ENCODE peak calls at places on chromosomes 5 and 9, in eight cellular contexts. W, B, X, E, M, A, V and P are unnamed samples.

GRCh38 chr5:13740471-13740870 is 204.0 kb downstream of the DNAH5 start:
- DNase-seq in V (no peak), A (no peak), B (no peak), W (no peak), E (no peak), X (no peak), M (no peak), P (no peak)

GRCh38 chr5:37626266-37626665 is 213.6 kb downstream of the GDNF start:
- DNase-seq in E (no peak), V (no peak), M (no peak), B (no peak), A (no peak), X (no peak), W (no peak), P (no peak)

GRCh38 chr9:28539432-28539831 is 966.2 kb upstream of the C9orf72 start:
- DNase-seq in M (no peak), W (no peak), E (no peak), X (no peak), A (no peak), B (no peak), V (no peak), P (no peak)

GRCh38 chr5:170739446-170739845 is 44.1 kb upstream of the GABRP start:
- DNase-seq in B (no peak), A (no peak), V (no peak), W (no peak), M (no peak), X (peak; percentile 53), E (no peak), P (peak; percentile 17)

GRCh38 chr5:79850941-79851693 is 139.9 kb downstream of the MTX3 start:
- DNase-seq in B (no peak), A (no peak), E (no peak), V (no peak), X (peak; percentile 46), M (no peak), W (no peak), P (peak; percentile 5)

GRCh38 chr5:59685806-59686205 is 207.7 kb downstream of the PDE4D start:
- DNase-seq in W (no peak), X (no peak), B (peak; percentile 32), M (no peak), E (no peak), V (no peak), A (no peak), P (no peak)

GRCh38 chr5:177232761-177233160 is 70.8 kb downstream of the RAB24 start:
- DNase-seq in V (no peak), A (no peak), W (no peak), M (no peak), E (no peak), X (no peak), B (no peak), P (no peak)

GRCh38 chr9:95796029-95796428 is 79.5 kb upstream of the ERCC6L2 start:
- DNase-seq in M (no peak), X (no peak), A (no peak), W (no peak), B (no peak), V (no peak), E (no peak), P (no peak)

GRCh38 chr5:21154526-21154925 is 1166.5 kb upstream of the CDH18 start:
- DNase-seq in B (no peak), A (no peak), V (no peak), M (no peak), E (no peak), W (no peak), X (no peak), P (no peak)

GRCh38 chr5:100902406-100903035 is 561 bp downstream of the ST8SIA4 start:
- DNase-seq in M (no peak), B (no peak), V (peak; percentile 61), E (no peak), X (no peak), A (no peak), W (no peak), P (no peak)

GRCh38 chr9:88577736-88578485 is 42.9 kb downstream of the NXNL2 start:
- DNase-seq in M (no peak), E (no peak), W (no peak), B (no peak), V (no peak), A (no peak), X (no peak), P (no peak)

GRCh38 chr5:989961-990530 is 18.6 kb upstream of the NKD2 start:
- DNase-seq in B (no peak), M (peak; percentile 44), V (peak; percentile 66), W (peak; percentile 80), A (peak; percentile 70), E (no peak), X (peak; percentile 81), P (peak; percentile 56)
- TF ChIP-seq CTCF in B (peak; percentile 64), M (no peak), V (peak; percentile 84), W (no peak), A (no peak), E (peak; percentile 20), X (no peak), P (peak; percentile 43)

GRCh38 chr5:132134384-132134783 is 60.8 kb downstream of the CSF2 start:
- DNase-seq in E (peak; percentile 8), W (no peak), V (peak; percentile 23), A (no peak), B (no peak), X (no peak), M (no peak), P (no peak)
- TF ChIP-seq CTCF in E (peak; percentile 43), W (no peak), V (no peak), A (no peak), B (no peak), X (peak; percentile 57), M (no peak), P (no peak)

DNA sequence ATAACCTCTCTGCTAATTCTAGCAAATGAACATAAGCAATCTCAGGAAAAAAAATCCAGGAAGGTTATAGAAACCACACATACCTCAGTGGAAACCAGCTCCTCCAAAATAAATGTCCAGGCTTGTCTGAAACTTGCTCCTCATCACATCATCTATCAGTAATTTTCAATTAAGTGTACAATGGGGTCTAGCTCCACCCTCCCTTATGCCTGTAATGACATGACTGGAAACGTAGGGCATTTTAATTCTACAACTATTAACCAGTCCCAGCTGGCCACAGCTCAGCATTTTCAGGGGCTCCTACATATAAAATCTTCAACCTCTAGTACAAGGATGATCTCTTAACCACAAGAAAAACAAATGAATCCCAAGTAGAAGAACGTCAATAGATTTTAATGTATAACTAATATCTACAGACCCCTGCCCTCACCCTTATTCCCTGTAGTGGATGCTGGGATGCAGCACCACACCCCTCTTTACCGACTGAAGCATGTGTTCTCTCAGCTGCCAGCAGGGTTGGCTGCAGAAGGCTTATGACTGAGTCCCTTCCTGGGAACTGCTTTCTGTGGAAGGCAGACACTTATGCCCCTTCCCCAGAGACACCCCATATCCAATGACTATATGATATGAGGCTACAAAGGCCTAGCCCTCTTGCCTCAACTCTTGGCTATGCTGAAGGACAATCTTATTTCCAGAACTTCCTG is 6.8 kb downstream of the TSSK1B start:
- DNase-seq in W (no peak), V (no peak), M (no peak), E (no peak), X (no peak), B (no peak), A (no peak), P (no peak)
- TF ChIP-seq CTCF in W (no peak), V (no peak), M (no peak), E (peak; percentile 4), X (no peak), B (peak; percentile 11), A (no peak), P (no peak)

GRCh38 chr9:1096155-1096964 is 46.2 kb downstream of the DMRT2 start:
- DNase-seq in W (no peak), V (no peak), M (no peak), E (no peak), A (no peak), B (no peak), X (no peak), P (no peak)

GRCh38 chr9:1102010-1102712 is 52.0 kb downstream of the DMRT2 start:
- DNase-seq in M (no peak), V (no peak), A (no peak), E (no peak), X (no peak), B (no peak), W (no peak), P (no peak)

GRCh38 chr9:1098551-1098950 is 48.4 kb downstream of the DMRT2 start:
- DNase-seq in M (no peak), V (no peak), W (no peak), X (no peak), B (no peak), A (peak; percentile 18), E (no peak), P (no peak)

GRCh38 chr9:1100192-1100591 is 50.0 kb downstream of the DMRT2 start:
- DNase-seq in M (no peak), W (no peak), A (no peak), B (no peak), X (no peak), V (no peak), E (no peak), P (no peak)

DNA sequence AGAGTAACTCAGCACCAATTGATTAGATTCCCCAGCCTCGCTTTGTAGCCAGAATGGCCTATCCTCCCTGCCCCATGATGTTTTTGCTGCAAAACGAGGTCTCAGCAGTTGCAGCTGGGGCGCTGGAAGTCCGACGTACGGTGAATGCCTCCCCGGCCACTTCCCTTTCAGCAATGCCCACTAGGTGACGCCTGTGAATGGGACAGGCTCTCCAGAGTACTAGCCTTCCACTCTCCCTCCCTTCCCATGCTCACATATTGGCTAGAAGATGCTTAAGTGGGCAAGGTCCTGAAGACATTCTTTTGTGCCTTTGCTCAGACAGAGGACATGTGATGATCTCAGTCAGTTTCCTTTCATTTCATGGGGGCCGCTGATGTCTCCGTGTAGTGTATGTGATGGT is 50.8 kb downstream of the DMRT2 start:
- DNase-seq in M (peak; percentile 59), B (peak; percentile 37), E (no peak), A (no peak), W (no peak), V (peak; percentile 84), X (no peak), P (peak; percentile 68)
- TF ChIP-seq CTCF in M (peak; percentile 35), B (peak; percentile 82), E (peak; percentile 21), A (no peak), W (peak; percentile 17), V (peak; percentile 89), X (peak; percentile 49), P (peak; percentile 71)

GRCh38 chr5:142149363-142149762 is 40.8 kb downstream of the NDFIP1 start:
- DNase-seq in E (no peak), X (no peak), V (no peak), A (no peak), W (no peak), B (no peak), M (no peak), P (no peak)

GRCh38 chr5:142145106-142145900 is 36.7 kb downstream of the NDFIP1 start:
- DNase-seq in W (peak; percentile 72), X (no peak), E (peak; percentile 45), V (peak; percentile 92), A (peak; percentile 62), B (peak; percentile 73), M (peak; percentile 56), P (no peak)

GRCh38 chr5:142141463-142141862 is 32.9 kb downstream of the NDFIP1 start:
- DNase-seq in V (no peak), B (no peak), X (no peak), M (no peak), W (no peak), A (no peak), E (no peak), P (no peak)

DNA sequence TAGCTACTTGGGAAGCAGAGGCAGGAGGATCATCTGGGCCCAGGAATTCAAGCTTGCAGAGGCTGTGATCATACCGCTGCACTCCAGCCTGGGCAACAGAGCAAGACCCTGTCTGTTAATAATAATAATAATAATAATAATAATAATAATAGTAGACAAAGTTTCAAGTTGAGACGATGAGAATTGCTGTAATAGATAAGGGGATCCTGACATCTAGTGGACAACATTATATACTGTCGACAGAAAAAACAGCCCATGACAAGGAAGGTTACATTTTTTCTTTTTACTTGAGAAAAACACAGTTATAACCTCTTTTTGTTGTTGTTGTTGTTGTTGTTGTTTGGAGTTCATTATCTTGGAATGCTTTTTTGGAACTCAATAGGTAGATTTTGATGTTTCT is 35.3 kb downstream of the NDFIP1 start:
- DNase-seq in W (no peak), M (no peak), B (no peak), E (peak; percentile 32), A (no peak), X (no peak), V (peak; percentile 62), P (no peak)
- TF ChIP-seq CTCF in W (peak; percentile 46), M (peak; percentile 55), B (peak; percentile 20), E (peak; percentile 24), A (no peak), X (peak; percentile 66), V (peak; percentile 67), P (peak; percentile 61)